ENCODE peak calls at places on chromosomes 1 and 21, in seven cellular contexts. One of them, this sample, is unnamed.

GRCh38 chr1:19397217-19397945 is 85.3 kb downstream of the SLC66A1 start:
- ATAC-seq in upper lobe of right lung: no peak
- ATAC-seq in lung: no peak
- ATAC-seq in body of pancreas: no peak
- ATAC-seq in lower lobe of right lung: no peak
- ATAC-seq in right lobe of liver: no peak
- ATAC-seq in heart left ventricle: no peak
- ATAC-seq in this sample: no peak

GRCh38 chr1:14487671-14488070 is 110.8 kb upstream of the KAZN start:
- ATAC-seq in lower lobe of right lung: no peak
- ATAC-seq in lung: no peak
- ATAC-seq in heart left ventricle: no peak
- ATAC-seq in body of pancreas: no peak
- ATAC-seq in upper lobe of right lung: no peak
- ATAC-seq in right lobe of liver: no peak
- ATAC-seq in this sample: no peak

GRCh38 chr21:36816556-36817130 is 117.7 kb downstream of the SIM2 start:
- ATAC-seq in upper lobe of right lung: peak
- ATAC-seq in body of pancreas: no peak
- ATAC-seq in heart left ventricle: no peak
- ATAC-seq in lower lobe of right lung: no peak
- ATAC-seq in lung: no peak
- ATAC-seq in right lobe of liver: no peak
- ATAC-seq in this sample: no peak

GRCh38 chr1:86987446-86987845 is 73.0 kb downstream of the HS2ST1 start:
- ATAC-seq in right lobe of liver: no peak
- ATAC-seq in body of pancreas: no peak
- ATAC-seq in lower lobe of right lung: no peak
- ATAC-seq in heart left ventricle: no peak
- ATAC-seq in upper lobe of right lung: no peak
- ATAC-seq in lung: no peak
- ATAC-seq in this sample: no peak

GRCh38 chr1:178486100-178487069 is 10.4 kb downstream of the CLEC20A start:
- ATAC-seq in heart left ventricle: no peak
- ATAC-seq in right lobe of liver: no peak
- ATAC-seq in lung: no peak
- ATAC-seq in lower lobe of right lung: peak
- ATAC-seq in body of pancreas: no peak
- ATAC-seq in upper lobe of right lung: peak
- ATAC-seq in this sample: peak

GRCh38 chr1:213070399-213070798 is 19.4 kb downstream of the RPS6KC1 start:
- ATAC-seq in upper lobe of right lung: peak
- ATAC-seq in heart left ventricle: no peak
- ATAC-seq in lower lobe of right lung: peak
- ATAC-seq in body of pancreas: no peak
- ATAC-seq in right lobe of liver: peak
- ATAC-seq in lung: no peak
- ATAC-seq in this sample: no peak

GRCh38 chr21:29549614-29550013 is 250.9 kb downstream of the BACH1 start:
- ATAC-seq in lung: no peak
- ATAC-seq in lower lobe of right lung: no peak
- ATAC-seq in upper lobe of right lung: no peak
- ATAC-seq in right lobe of liver: no peak
- ATAC-seq in body of pancreas: no peak
- ATAC-seq in heart left ventricle: no peak
- ATAC-seq in this sample: no peak

GRCh38 chr21:27448960-27449359 is 482.1 kb upstream of the ADAMTS5 start:
- ATAC-seq in right lobe of liver: peak
- ATAC-seq in upper lobe of right lung: peak
- ATAC-seq in body of pancreas: peak
- ATAC-seq in lower lobe of right lung: no peak
- ATAC-seq in lung: no peak
- ATAC-seq in heart left ventricle: peak
- ATAC-seq in this sample: peak

GRCh38 chr1:165659581-165659895 is 28.5 kb downstream of the MGST3 start:
- ATAC-seq in right lobe of liver: no peak
- ATAC-seq in lung: no peak
- ATAC-seq in lower lobe of right lung: no peak
- ATAC-seq in upper lobe of right lung: no peak
- ATAC-seq in heart left ventricle: no peak
- ATAC-seq in body of pancreas: no peak
- ATAC-seq in this sample: no peak

GRCh38 chr1:19083081-19083480 is 126.6 kb upstream of the IFFO2 start:
- ATAC-seq in right lobe of liver: peak
- ATAC-seq in heart left ventricle: no peak
- ATAC-seq in upper lobe of right lung: no peak
- ATAC-seq in body of pancreas: peak
- ATAC-seq in lung: no peak
- ATAC-seq in lower lobe of right lung: no peak
- ATAC-seq in this sample: no peak

GRCh38 chr1:168945870-168946269 is 160.6 kb upstream of the ATP1B1 start:
- ATAC-seq in right lobe of liver: peak
- ATAC-seq in lung: no peak
- ATAC-seq in body of pancreas: peak
- ATAC-seq in heart left ventricle: peak
- ATAC-seq in upper lobe of right lung: peak
- ATAC-seq in lower lobe of right lung: peak
- ATAC-seq in this sample: peak

GRCh38 chr1:220906561-220907334 is 27.5 kb downstream of the HLX start:
- ATAC-seq in body of pancreas: no peak
- ATAC-seq in heart left ventricle: no peak
- ATAC-seq in lung: no peak
- ATAC-seq in right lobe of liver: peak
- ATAC-seq in upper lobe of right lung: no peak
- ATAC-seq in lower lobe of right lung: no peak
- ATAC-seq in this sample: no peak
- H3K27ac ChIP-seq in body of pancreas: no peak
- H3K27ac ChIP-seq in heart left ventricle: no peak
- H3K27ac ChIP-seq in lung: no peak
- H3K27ac ChIP-seq in right lobe of liver: no peak
- H3K27ac ChIP-seq in upper lobe of right lung: no peak
- H3K27ac ChIP-seq in lower lobe of right lung: no peak
- H3K27ac ChIP-seq in this sample: no peak

GRCh38 chr1:33246171-33246570 is 10.1 kb upstream of the ZNF362 start:
- ATAC-seq in heart left ventricle: no peak
- ATAC-seq in body of pancreas: no peak
- ATAC-seq in upper lobe of right lung: no peak
- ATAC-seq in lower lobe of right lung: no peak
- ATAC-seq in lung: no peak
- ATAC-seq in right lobe of liver: no peak
- ATAC-seq in this sample: no peak
- H3K4me3 ChIP-seq in heart left ventricle: no peak
- H3K4me3 ChIP-seq in body of pancreas: no peak
- H3K4me3 ChIP-seq in upper lobe of right lung: no peak
- H3K4me3 ChIP-seq in lower lobe of right lung: no peak
- H3K4me3 ChIP-seq in lung: no peak
- H3K4me3 ChIP-seq in right lobe of liver: no peak
- H3K4me3 ChIP-seq in this sample: no peak

DNA sequence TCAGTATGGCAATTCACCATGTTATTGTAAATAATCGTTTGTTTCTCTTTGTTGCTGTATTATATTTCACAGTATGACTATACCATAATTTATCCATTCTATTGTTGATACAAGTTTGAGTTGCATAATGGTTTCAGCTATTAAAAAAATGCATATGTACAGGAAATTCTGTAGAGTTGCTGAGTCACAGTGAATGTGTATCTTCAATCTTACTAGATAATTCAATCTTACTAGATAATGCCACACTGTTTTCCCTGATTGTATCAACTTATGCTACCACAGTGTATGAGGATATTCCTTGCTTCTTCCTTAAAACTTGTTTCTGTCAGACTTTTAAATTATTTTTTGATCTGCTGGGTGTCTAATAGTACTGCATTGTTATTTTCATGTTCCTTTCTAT is 3.5 kb upstream of the COA6 start:
- ATAC-seq in lung: no peak
- ATAC-seq in heart left ventricle: no peak
- ATAC-seq in lower lobe of right lung: no peak
- ATAC-seq in body of pancreas: no peak
- ATAC-seq in right lobe of liver: no peak
- ATAC-seq in upper lobe of right lung: no peak
- ATAC-seq in this sample: no peak
- H3K27ac ChIP-seq in lung: no peak
- H3K27ac ChIP-seq in heart left ventricle: no peak
- H3K27ac ChIP-seq in lower lobe of right lung: no peak
- H3K27ac ChIP-seq in body of pancreas: no peak
- H3K27ac ChIP-seq in right lobe of liver: no peak
- H3K27ac ChIP-seq in upper lobe of right lung: no peak
- H3K27ac ChIP-seq in this sample: no peak

DNA sequence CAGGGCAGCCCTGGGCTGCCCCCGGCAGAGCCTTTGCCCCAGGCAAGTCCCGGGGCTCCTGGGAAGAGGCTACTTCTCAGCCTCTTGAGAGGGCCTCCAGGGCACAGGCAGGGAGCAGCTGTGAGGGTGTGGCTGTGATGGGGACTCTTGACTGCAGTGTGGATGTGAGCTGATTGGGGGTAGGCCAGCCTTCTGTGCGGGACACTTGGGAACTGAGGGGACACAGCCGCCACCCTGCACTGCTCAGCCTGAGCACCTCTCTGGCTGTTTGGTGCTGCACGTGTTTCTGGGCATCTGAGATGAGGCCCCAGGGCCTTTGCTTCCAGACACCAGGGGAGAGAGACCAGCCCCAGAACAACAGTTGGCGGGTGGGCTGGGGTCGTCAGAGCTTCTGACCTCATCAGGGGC is 62.1 kb downstream of the SKI start:
- ATAC-seq in upper lobe of right lung: peak
- ATAC-seq in heart left ventricle: peak
- ATAC-seq in body of pancreas: no peak
- ATAC-seq in right lobe of liver: peak
- ATAC-seq in lower lobe of right lung: peak
- ATAC-seq in lung: peak
- ATAC-seq in this sample: peak
- H3K4me3 ChIP-seq in upper lobe of right lung: peak
- H3K4me3 ChIP-seq in heart left ventricle: peak
- H3K4me3 ChIP-seq in body of pancreas: no peak
- H3K4me3 ChIP-seq in right lobe of liver: no peak
- H3K4me3 ChIP-seq in lower lobe of right lung: peak
- H3K4me3 ChIP-seq in lung: no peak
- H3K4me3 ChIP-seq in this sample: no peak

GRCh38 chr1:223759273-223759672 is 46.9 kb downstream of the CAPN2 start:
- ATAC-seq in right lobe of liver: no peak
- ATAC-seq in body of pancreas: no peak
- ATAC-seq in lower lobe of right lung: no peak
- ATAC-seq in lung: no peak
- ATAC-seq in upper lobe of right lung: no peak
- ATAC-seq in heart left ventricle: no peak
- ATAC-seq in this sample: no peak

GRCh38 chr1:223761416-223761815 is 49.1 kb downstream of the CAPN2 start:
- ATAC-seq in right lobe of liver: no peak
- ATAC-seq in upper lobe of right lung: no peak
- ATAC-seq in lower lobe of right lung: no peak
- ATAC-seq in body of pancreas: no peak
- ATAC-seq in lung: peak
- ATAC-seq in heart left ventricle: no peak
- ATAC-seq in this sample: no peak

GRCh38 chr1:223763881-223764280 is 51.5 kb downstream of the CAPN2 start:
- ATAC-seq in lung: no peak
- ATAC-seq in body of pancreas: no peak
- ATAC-seq in upper lobe of right lung: no peak
- ATAC-seq in lower lobe of right lung: no peak
- ATAC-seq in right lobe of liver: no peak
- ATAC-seq in heart left ventricle: no peak
- ATAC-seq in this sample: no peak

GRCh38 chr1:223758734-223759133 is 46.4 kb downstream of the CAPN2 start:
- ATAC-seq in lung: no peak
- ATAC-seq in upper lobe of right lung: no peak
- ATAC-seq in lower lobe of right lung: no peak
- ATAC-seq in right lobe of liver: no peak
- ATAC-seq in body of pancreas: no peak
- ATAC-seq in heart left ventricle: no peak
- ATAC-seq in this sample: no peak

GRCh38 chr1:223760833-223761232 is 48.5 kb downstream of the CAPN2 start:
- ATAC-seq in lower lobe of right lung: no peak
- ATAC-seq in heart left ventricle: no peak
- ATAC-seq in upper lobe of right lung: no peak
- ATAC-seq in lung: no peak
- ATAC-seq in body of pancreas: no peak
- ATAC-seq in right lobe of liver: no peak
- ATAC-seq in this sample: no peak
- H3K27ac ChIP-seq in lower lobe of right lung: no peak
- H3K27ac ChIP-seq in heart left ventricle: no peak
- H3K27ac ChIP-seq in upper lobe of right lung: peak
- H3K27ac ChIP-seq in lung: no peak
- H3K27ac ChIP-seq in body of pancreas: no peak
- H3K27ac ChIP-seq in right lobe of liver: no peak
- H3K27ac ChIP-seq in this sample: no peak

GRCh38 chr1:159144571-159144970 is 26.8 kb upstream of the CADM3 start:
- ATAC-seq in lower lobe of right lung: no peak
- ATAC-seq in right lobe of liver: no peak
- ATAC-seq in body of pancreas: no peak
- ATAC-seq in upper lobe of right lung: no peak
- ATAC-seq in lung: no peak
- ATAC-seq in heart left ventricle: no peak
- ATAC-seq in this sample: no peak

GRCh38 chr1:159140474-159140873 is 30.9 kb upstream of the CADM3 start:
- ATAC-seq in lower lobe of right lung: no peak
- ATAC-seq in upper lobe of right lung: no peak
- ATAC-seq in right lobe of liver: no peak
- ATAC-seq in lung: no peak
- ATAC-seq in body of pancreas: no peak
- ATAC-seq in heart left ventricle: no peak
- ATAC-seq in this sample: no peak

GRCh38 chr1:159146996-159147395 is 24.4 kb upstream of the CADM3 start:
- ATAC-seq in upper lobe of right lung: no peak
- ATAC-seq in heart left ventricle: no peak
- ATAC-seq in lung: no peak
- ATAC-seq in body of pancreas: no peak
- ATAC-seq in right lobe of liver: no peak
- ATAC-seq in lower lobe of right lung: no peak
- ATAC-seq in this sample: no peak

DNA sequence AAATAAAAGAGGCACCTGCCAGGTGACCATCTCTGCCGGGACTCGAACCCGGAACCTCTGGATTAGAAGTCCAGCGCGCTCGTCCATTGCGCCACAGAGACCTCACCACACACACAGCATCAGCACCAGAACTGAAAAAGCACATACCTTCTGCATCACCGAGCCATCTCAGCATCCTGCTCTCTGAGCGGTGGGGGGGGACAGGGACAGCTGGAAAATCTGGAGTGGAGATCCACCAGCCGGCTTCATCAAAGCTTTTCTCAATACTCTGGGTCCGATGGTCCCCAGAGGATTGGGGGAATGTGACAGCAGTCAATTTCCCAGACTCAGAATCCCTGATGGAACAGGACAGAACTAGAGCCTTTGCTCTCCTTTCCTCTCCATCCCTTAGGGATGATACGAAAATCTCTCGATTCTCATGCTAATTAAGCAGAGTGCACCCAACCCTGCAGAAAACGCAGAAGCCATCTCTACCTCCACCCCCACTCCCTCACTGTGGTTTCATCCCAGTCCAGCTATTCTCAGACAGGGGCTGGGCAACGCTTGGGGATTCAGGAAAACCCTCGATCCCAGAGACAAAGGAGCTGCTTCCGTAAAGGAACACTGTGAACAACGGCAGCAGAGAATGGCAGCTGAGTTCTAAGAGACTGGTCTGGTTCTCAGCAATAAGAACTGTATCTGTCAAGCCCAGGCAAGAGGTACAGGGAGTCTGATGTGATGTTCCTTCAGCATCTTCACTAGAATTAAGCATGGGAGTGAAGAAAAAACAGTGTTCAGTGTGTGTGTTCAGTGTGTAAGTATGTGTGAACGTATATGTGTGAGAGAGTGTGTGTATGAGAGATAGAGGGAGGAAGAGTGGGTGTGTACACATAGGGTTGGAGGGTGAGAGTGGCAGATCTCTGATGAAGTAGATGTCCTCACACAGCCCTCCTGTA is 29.6 kb upstream of the CADM3 start:
- ATAC-seq in upper lobe of right lung: no peak
- ATAC-seq in heart left ventricle: no peak
- ATAC-seq in lower lobe of right lung: no peak
- ATAC-seq in lung: no peak
- ATAC-seq in body of pancreas: no peak
- ATAC-seq in right lobe of liver: no peak
- ATAC-seq in this sample: no peak
- H3K4me3 ChIP-seq in upper lobe of right lung: no peak
- H3K4me3 ChIP-seq in heart left ventricle: no peak
- H3K4me3 ChIP-seq in lower lobe of right lung: no peak
- H3K4me3 ChIP-seq in lung: no peak
- H3K4me3 ChIP-seq in body of pancreas: no peak
- H3K4me3 ChIP-seq in right lobe of liver: no peak
- H3K4me3 ChIP-seq in this sample: no peak